ENCODE peak calls at places on chromosomes 1 and 21, in eight cellular contexts. F is heart left ventricle, B is endothelial cell, I is DND-41, Z is T-helper 2 cell, G is neural crest cell, U is NCI-H524, P is GM04503. Y is an unnamed sample.

GRCh38 chr1:212488436-212489283 is 55.9 kb downstream of the NENF start:
- DNase-seq in I (no peak), B (no peak), Z (peak), F (peak), G (no peak), P (no peak), U (no peak), Y (no peak)

GRCh38 chr1:116855220-116855619 is 54.5 kb upstream of the PTGFRN start:
- DNase-seq in I (no peak), Z (no peak), U (peak), B (no peak), P (no peak), F (peak), G (no peak), Y (peak)

GRCh38 chr1:117959364-117959763 is 29.8 kb downstream of the WDR3 start:
- DNase-seq in B (no peak), P (no peak), Z (no peak), G (no peak), F (no peak), I (no peak), U (no peak), Y (no peak)

GRCh38 chr21:27761623-27762022 is 794.7 kb upstream of the ADAMTS5 start:
- DNase-seq in I (no peak), U (no peak), Z (no peak), B (no peak), F (no peak), G (no peak), P (no peak), Y (no peak)

GRCh38 chr1:169127305-169127704 is 20.8 kb downstream of the ATP1B1 start:
- DNase-seq in Z (no peak), I (no peak), U (no peak), P (no peak), B (no peak), F (no peak), G (no peak), Y (no peak)

GRCh38 chr1:82446251-82446650 is 645.5 kb downstream of the ADGRL2 start:
- DNase-seq in G (no peak), P (no peak), U (no peak), Z (no peak), I (no peak), F (no peak), B (no peak), Y (no peak)

GRCh38 chr1:9843576-9843945 is 19.8 kb upstream of the CLSTN1 start:
- DNase-seq in F (no peak), B (no peak), I (no peak), Z (no peak), G (no peak), P (no peak), U (no peak), Y (peak)

GRCh38 chr1:193070942-193071341 is 11.5 kb downstream of the RO60 start:
- DNase-seq in B (no peak), I (no peak), Z (no peak), G (no peak), F (no peak), P (no peak), U (no peak), Y (peak)

GRCh38 chr1:210262897-210263272 is 30.3 kb downstream of the SERTAD4 start:
- DNase-seq in P (no peak), F (peak), I (no peak), B (no peak), U (no peak), G (no peak), Z (no peak), Y (no peak)